ENCODE peak calls at places on chromosomes 12 and 14, in seven cellular contexts. L, Z, P, C, G, K and X are unnamed samples.

GRCh38 chr14:22465201-22465835 is 123.7 kb downstream of the DAD1 start:
- DNase-seq in P (no peak), G (no peak), K (no peak), Z (no peak), L (no peak), C (no peak), X (no peak)

GRCh38 chr12:24788886-24789285 is 160.0 kb downstream of the BCAT1 start:
- DNase-seq in Z (no peak), G (no peak), P (no peak), C (no peak), L (no peak), K (no peak), X (no peak)

GRCh38 chr12:25839470-25839869 is 119.0 kb upstream of the RASSF8 start:
- DNase-seq in G (no peak), C (no peak), Z (no peak), L (no peak), K (no peak), P (no peak), X (no peak)

GRCh38 chr12:74641694-74642093 is 104.1 kb downstream of the ATXN7L3B start:
- DNase-seq in G (no peak), P (no peak), Z (no peak), L (no peak), C (no peak), K (no peak), X (no peak)

GRCh38 chr12:1611775-1612174 is 17.3 kb upstream of the WNT5B start:
- DNase-seq in K (no peak), G (no peak), C (no peak), P (no peak), Z (no peak), L (no peak), X (no peak)

GRCh38 chr14:32203928-32204357 is 874 bp upstream of the RNU6-8 start:
- DNase-seq in P (peak; percentile 21), G (peak; percentile 7), L (no peak), C (peak; percentile 15), K (peak; percentile 64), Z (no peak), X (no peak)

GRCh38 chr12:48292030-48292429 is 58.7 kb downstream of the ZNF641 start:
- DNase-seq in K (no peak), P (no peak), C (no peak), L (no peak), Z (no peak), G (no peak), X (no peak)

GRCh38 chr12:116087399-116087798 is 190.1 kb downstream of the MED13L start:
- DNase-seq in C (no peak), P (peak; percentile 16), Z (no peak), K (no peak), G (no peak), L (no peak), X (no peak)

GRCh38 chr14:52860910-52861309 is 69.5 kb upstream of the GNPNAT1 start:
- DNase-seq in C (no peak), P (no peak), K (no peak), L (no peak), Z (no peak), G (no peak), X (no peak)

GRCh38 chr12:96427269-96427729 is 27.1 kb upstream of the CDK17 start:
- DNase-seq in K (peak; percentile 87), C (no peak), L (peak; percentile 73), Z (peak; percentile 7), G (no peak), P (no peak), X (no peak)

GRCh38 chr12:106417926-106418910 is 60.7 kb downstream of the POLR3B start:
- DNase-seq in G (no peak), P (no peak), L (no peak), Z (no peak), C (no peak), K (no peak), X (no peak)

GRCh38 chr14:96086032-96086431 is 46.9 kb downstream of the C14orf132 start:
- DNase-seq in L (no peak), P (no peak), K (peak; percentile 32), C (no peak), Z (peak; percentile 57), G (no peak), X (no peak)

GRCh38 chr12:64525461-64526160 is 73.7 kb downstream of the TBK1 start:
- DNase-seq in Z (no peak), G (no peak), L (no peak), K (no peak), P (no peak), C (no peak), X (no peak)

GRCh38 chr14:104624939-104625338 is 20.4 kb upstream of the TMEM179 start:
- DNase-seq in L (no peak), Z (no peak), P (no peak), C (no peak), K (no peak), G (no peak), X (no peak)
- TF ChIP-seq CTCF in L (no peak), Z (no peak), P (no peak), C (no peak), K (no peak), G (no peak), X (no peak)

GRCh38 chr12:114631242-114631641 is 52.7 kb downstream of the TBX3 start:
- DNase-seq in P (no peak), K (no peak), Z (peak; percentile 10), C (no peak), L (no peak), G (no peak), X (no peak)

GRCh38 chr12:114638790-114639435 is 45.1 kb downstream of the TBX3 start:
- DNase-seq in Z (no peak), C (no peak), K (no peak), P (no peak), L (no peak), G (no peak), X (no peak)

DNA sequence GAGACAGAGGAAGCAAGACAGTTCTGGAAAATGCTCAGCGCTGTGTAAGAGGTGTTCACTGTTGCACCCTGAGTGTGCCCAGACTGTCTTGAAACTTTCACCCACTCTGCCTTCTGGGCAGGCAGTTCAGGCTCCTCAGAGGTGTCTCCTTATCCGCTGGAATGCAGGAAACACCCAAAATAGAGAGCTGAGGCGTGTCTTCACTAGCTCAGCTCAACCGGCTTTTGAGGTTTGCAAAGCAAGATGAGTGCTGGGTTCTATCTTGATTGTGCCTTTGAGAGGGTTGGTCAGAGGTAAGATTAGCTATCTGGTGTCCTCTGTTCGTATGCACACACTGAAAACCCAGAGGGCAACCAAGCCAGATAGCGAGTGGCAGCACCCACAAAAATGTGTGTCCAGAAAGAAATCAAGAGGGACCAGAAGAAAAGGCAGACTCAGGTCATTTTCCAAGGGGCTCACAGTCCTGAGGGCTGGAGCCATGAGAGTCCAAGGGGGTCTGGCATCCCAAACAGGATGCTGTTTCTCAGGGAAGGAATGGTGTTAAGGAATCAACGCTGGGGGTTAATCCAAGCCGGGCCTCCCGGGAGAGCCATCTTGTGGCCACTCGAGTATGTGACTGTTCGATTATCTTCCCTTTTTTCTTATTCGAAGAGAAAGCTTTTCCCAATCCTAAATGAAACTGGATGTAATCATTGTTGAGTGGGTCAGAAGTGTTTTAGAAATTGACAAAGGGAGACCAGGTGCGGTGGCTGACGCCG is 47.1 kb downstream of the TBX3 start:
- DNase-seq in G (no peak), C (no peak), L (no peak), Z (peak; percentile 18), P (no peak), K (no peak), X (no peak)
- TF ChIP-seq CTCF in G (no peak), C (peak; percentile 7), L (no peak), Z (peak; percentile 54), P (no peak), K (no peak), X (peak; percentile 62)

GRCh38 chr12:71640316-71640715 is 23.3 kb downstream of the ZFC3H1 start:
- DNase-seq in G (no peak), L (no peak), K (no peak), C (no peak), P (no peak), Z (no peak), X (no peak)

GRCh38 chr12:71641390-71641789 is 22.3 kb downstream of the ZFC3H1 start:
- DNase-seq in L (no peak), G (no peak), K (no peak), C (no peak), P (no peak), Z (no peak), X (no peak)

GRCh38 chr12:71636704-71637115 is 26.9 kb downstream of the ZFC3H1 start:
- DNase-seq in C (peak; percentile 15), G (no peak), Z (peak; percentile 50), P (peak; percentile 68), K (no peak), L (no peak), X (no peak)

GRCh38 chr12:71638499-71638898 is 25.1 kb downstream of the ZFC3H1 start:
- DNase-seq in C (no peak), P (no peak), L (no peak), G (no peak), K (no peak), Z (no peak), X (no peak)

DNA sequence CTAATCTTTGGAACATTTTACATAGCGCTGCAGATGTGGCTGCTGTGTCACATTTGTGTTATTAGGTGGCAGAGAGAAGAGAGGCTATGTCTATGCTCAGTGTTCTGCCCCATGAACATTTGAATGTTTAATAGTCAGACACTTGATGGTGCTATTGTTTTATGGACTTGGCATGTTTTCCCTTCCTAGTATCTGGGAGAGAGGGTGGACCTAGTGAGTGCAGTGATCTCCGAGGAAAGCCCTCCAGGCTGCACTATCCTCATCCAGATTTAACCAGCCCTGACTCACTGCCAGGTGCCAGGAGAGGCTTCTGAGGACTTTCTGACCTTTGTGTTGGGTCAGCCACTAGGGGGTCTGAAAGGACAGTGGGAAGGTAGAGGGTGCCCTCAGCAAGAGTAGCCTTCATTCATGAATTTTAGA is 24.3 kb downstream of the ZFC3H1 start:
- DNase-seq in L (no peak), Z (peak; percentile 43), P (peak; percentile 26), C (no peak), G (no peak), K (no peak), X (no peak)
- TF ChIP-seq CTCF in L (no peak), Z (peak; percentile 58), P (peak; percentile 32), C (no peak), G (no peak), K (no peak), X (no peak)

DNA sequence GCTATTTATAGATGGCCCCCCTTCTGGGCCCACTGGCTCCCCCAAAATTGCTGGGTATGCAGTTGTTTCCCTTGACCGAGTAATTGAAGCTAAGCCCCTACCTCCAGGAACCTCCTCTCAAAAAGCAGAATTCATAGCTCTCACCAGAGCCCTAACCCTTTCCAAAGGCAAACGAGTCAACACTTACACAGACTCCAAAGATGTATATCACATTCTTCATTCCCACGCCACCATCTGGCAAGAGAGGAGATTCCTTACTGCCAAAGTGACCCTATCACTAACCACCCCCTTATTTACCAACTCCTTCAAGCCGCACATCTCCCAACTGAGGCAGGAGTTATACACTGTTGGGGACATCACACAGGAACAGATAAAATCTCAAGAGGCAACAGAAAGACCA is 66.8 kb downstream of the MOK start:
- DNase-seq in L (no peak), C (no peak), K (no peak), Z (no peak), G (no peak), P (no peak), X (no peak)
- TF ChIP-seq CTCF in L (no peak), C (no peak), K (no peak), Z (no peak), G (no peak), P (no peak), X (no peak)